ENCODE peak calls at places on chromosomes 1 and 21, in six cellular contexts. E is NCI-H1417 treated with DMSO at 0.1 percent for 48 hours; W is NCI-H1092; A is EL; B is T1000; T is activated CD4-positive, alpha-beta T cell treated with anti-CD3 and anti-CD28 coated beads for 48 hours. R is an unnamed sample.

GRCh38 chr1:80181418-80181817 is 1174.9 kb upstream of the ADGRL4 start:
- DNase-seq in E (no peak), W (no peak), A (no peak), B (no peak), T (no peak), R (no peak)

GRCh38 chr1:48106049-48106448 is 108.9 kb upstream of the TRABD2B start:
- DNase-seq in E (no peak), W (no peak), A (no peak), B (no peak), T (no peak), R (no peak)

GRCh38 chr21:35614412-35614901 is 445.9 kb downstream of the SETD4 start:
- DNase-seq in E (no peak), W (no peak), A (peak; percentile 76), B (no peak), T (no peak), R (peak; percentile 89)

GRCh38 chr1:233020441-233020840 is 70.0 kb downstream of the NTPCR start:
- DNase-seq in E (no peak), W (no peak), A (no peak), B (no peak), T (no peak), R (no peak)

GRCh38 chr1:79478728-79479373 is 472.3 kb upstream of the ADGRL4 start:
- DNase-seq in E (no peak), W (no peak), A (no peak), B (no peak), T (no peak), R (no peak)

GRCh38 chr1:235075121-235075954 is 53.3 kb downstream of the TOMM20 start:
- DNase-seq in E (no peak), W (peak; percentile 41), A (peak; percentile 88), B (peak; percentile 51), T (peak; percentile 89), R (no peak)

GRCh38 chr1:46284597-46285564 is 18.5 kb downstream of the LRRC41 start:
- DNase-seq in E (no peak), W (no peak), A (peak; percentile 44), B (no peak), T (no peak), R (no peak)

GRCh38 chr1:61169634-61170033 is 87.3 kb downstream of the NFIA start:
- DNase-seq in E (no peak), W (no peak), A (no peak), B (no peak), T (no peak), R (no peak)

GRCh38 chr1:181160322-181160721 is 71.8 kb downstream of the IER5 start:
- DNase-seq in E (no peak), W (no peak), A (no peak), B (no peak), T (no peak), R (no peak)

GRCh38 chr1:63362578-63362977 is 4.8 kb upstream of the ALG6 start:
- DNase-seq in E (no peak), W (no peak), A (no peak), B (no peak), T (no peak), R (no peak)

GRCh38 chr21:35053356-35054096 is 4.4 kb upstream of the RUNX1 start:
- DNase-seq in E (no peak), W (no peak), A (no peak), B (no peak), T (no peak), R (no peak)

GRCh38 chr21:28473530-28474225 is 519.0 kb downstream of the LTN1 start:
- DNase-seq in E (no peak), W (no peak), A (peak; percentile 12), B (no peak), T (no peak), R (no peak)

GRCh38 chr21:37257967-37258877 is 8.9 kb downstream of the VPS26C start:
- DNase-seq in E (peak; percentile 75), W (peak; percentile 80), A (peak; percentile 74), B (no peak), T (peak; percentile 86), R (no peak)

GRCh38 chr1:26694597-26695416 is 1.0 kb upstream of the ARID1A start:
- DNase-seq in E (no peak), W (no peak), A (no peak), B (no peak), T (no peak), R (no peak)

GRCh38 chr1:8858888-8859706 is 19.4 kb downstream of the ENO1 start:
- DNase-seq in E (no peak), W (no peak), A (peak; percentile 67), B (no peak), T (peak; percentile 61), R (no peak)

GRCh38 chr21:29546071-29546470 is 247.3 kb downstream of the BACH1 start:
- DNase-seq in E (no peak), W (no peak), A (peak; percentile 7), B (no peak), T (no peak), R (no peak)

GRCh38 chr1:161333166-161333565 is 19.0 kb downstream of the SDHC start:
- DNase-seq in E (no peak), W (no peak), A (no peak), B (no peak), T (no peak), R (no peak)

GRCh38 chr1:67188137-67188536 is 21.9 kb downstream of the IL23R start:
- DNase-seq in E (no peak), W (no peak), A (no peak), B (no peak), T (no peak), R (no peak)

GRCh38 chr21:26845066-26845749 is at the start of gene ADAMTS1:
- DNase-seq in E (no peak), W (no peak), A (peak; percentile 94), B (peak; percentile 96), T (peak; percentile 32), R (no peak)

GRCh38 chr21:42463861-42464515 is 32.0 kb downstream of the RSPH1 start:
- DNase-seq in E (no peak), W (no peak), A (peak; percentile 48), B (no peak), T (peak; percentile 78), R (no peak)

GRCh38 chr1:225567789-225568188 is 85.1 kb downstream of the ENAH start:
- DNase-seq in E (no peak), W (no peak), A (peak; percentile 15), B (no peak), T (no peak), R (no peak)

GRCh38 chr1:211495584-211495983 is 3.6 kb upstream of the RD3 start:
- DNase-seq in E (no peak), W (no peak), A (no peak), B (no peak), T (no peak), R (no peak)

GRCh38 chr1:15178571-15179484 is 25.3 kb downstream of the TMEM51 start:
- DNase-seq in E (peak; percentile 70), W (peak; percentile 81), A (peak; percentile 94), B (peak; percentile 73), T (no peak), R (no peak)

GRCh38 chr1:155052412-155053400 is 1.6 kb downstream of the ADAM15 start:
- DNase-seq in E (no peak), W (no peak), A (no peak), B (no peak), T (peak; percentile 51), R (no peak)

GRCh38 chr1:235998812-235999211 is 66.1 kb downstream of the NID1 start:
- DNase-seq in E (no peak), W (no peak), A (peak; percentile 30), B (no peak), T (peak; percentile 66), R (no peak)

GRCh38 chr1:69506721-69507120 is 61.0 kb upstream of the LRRC7 start:
- DNase-seq in E (no peak), W (no peak), A (no peak), B (no peak), T (no peak), R (no peak)

GRCh38 chr21:21612446-21612845 is 614.2 kb downstream of the NCAM2 start:
- DNase-seq in E (no peak), W (no peak), A (peak; percentile 87), B (no peak), T (no peak), R (no peak)

GRCh38 chr1:168360151-168360550 is 79.5 kb downstream of the TBX19 start:
- DNase-seq in E (no peak), W (no peak), A (peak; percentile 39), B (no peak), T (peak; percentile 52), R (no peak)

GRCh38 chr1:187244623-187245022 is 415.9 kb downstream of the PLA2G4A start:
- DNase-seq in E (no peak), W (no peak), A (peak; percentile 7), B (no peak), T (no peak), R (no peak)

GRCh38 chr1:6982860-6983259 is 197.6 kb downstream of the CAMTA1 start:
- DNase-seq in E (no peak), W (no peak), A (no peak), B (no peak), T (no peak), R (no peak)

GRCh38 chr1:97630968-97631367 is 289.9 kb downstream of the DPYD start:
- DNase-seq in E (peak; percentile 41), W (no peak), A (no peak), B (no peak), T (no peak), R (no peak)

GRCh38 chr1:96598416-96599168 is 123.0 kb upstream of the PTBP2 start:
- DNase-seq in E (no peak), W (no peak), A (no peak), B (no peak), T (no peak), R (no peak)

GRCh38 chr1:32179193-32179442 is 357 bp upstream of the TXLNA start:
- DNase-seq in E (no peak), W (no peak), A (no peak), B (no peak), T (no peak), R (no peak)

GRCh38 chr1:10898921-10899320 is 102.5 kb upstream of the CASZ1 start:
- DNase-seq in E (no peak), W (no peak), A (no peak), B (no peak), T (no peak), R (no peak)

GRCh38 chr1:94418664-94419655 is 771 bp downstream of the ABCD3 start:
- DNase-seq in E (no peak), W (no peak), A (peak; percentile 68), B (no peak), T (no peak), R (no peak)

R was measured in keratinocyte.